ENCODE peak calls at places on chromosomes 4 and X, in four cellular contexts. N is mammary epithelial cell, H is neural progenitor cell, F is fibroblast of lung. U is an unnamed sample.

GRCh38 chrX:9310596-9310995 is 154.3 kb upstream of the TBL1X start:
- DNase-seq in F (no peak), H (no peak), N (no peak), U (peak; percentile 48)

GRCh38 chr4:151830168-151830567 is 69.4 kb upstream of the GATB start:
- DNase-seq in F (no peak), H (no peak), N (no peak), U (no peak)

GRCh38 chrX:20454117-20454516 is 187.4 kb upstream of the RPS6KA3 start:
- DNase-seq in F (no peak), H (no peak), N (no peak), U (peak; percentile 24)

GRCh38 chr4:85398276-85398675 is 76.7 kb upstream of the ARHGAP24 start:
- DNase-seq in H (no peak), N (no peak), F (peak; percentile 2), U (peak; percentile 55)

GRCh38 chr4:186762361-186762760 is 38.7 kb upstream of the FAT1 start:
- DNase-seq in F (no peak), N (no peak), H (no peak), U (no peak)

GRCh38 chr4:604131-604530 is 21.2 kb upstream of the PDE6B start:
- DNase-seq in H (no peak), N (no peak), F (no peak), U (no peak)

GRCh38 chrX:129845616-129846190 is 2.0 kb upstream of the ZDHHC9 start:
- DNase-seq in F (no peak), N (peak; percentile 3), H (no peak), U (no peak)

GRCh38 chr4:183986645-183987528 is 81.8 kb downstream of the STOX2 start:
- DNase-seq in F (no peak), N (no peak), H (no peak), U (no peak)

GRCh38 chr4:105895324-105895608 is at the start of gene NPNT:
- DNase-seq in N (no peak), H (peak; percentile 64), F (no peak), U (no peak)

GRCh38 chr4:155578726-155579385 is 87.8 kb upstream of the GUCY1A1 start:
- DNase-seq in H (no peak), F (no peak), N (no peak), U (peak; percentile 55)

GRCh38 chr4:113435893-113436292 is 325.6 kb downstream of the CAMK2D start:
- DNase-seq in F (peak; percentile 83), N (peak; percentile 96), H (no peak), U (peak; percentile 92)

GRCh38 chr4:18394656-18395055 is 373.1 kb upstream of the LCORL start:
- DNase-seq in N (no peak), F (no peak), H (no peak), U (no peak)

GRCh38 chr4:187480146-187481145 is 515.1 kb upstream of the ZFP42 start:
- DNase-seq in H (no peak), F (peak; percentile 44), N (peak; percentile 16), U (peak; percentile 29)

GRCh38 chrX:24619647-24620046 is 27.5 kb downstream of the PCYT1B start:
- DNase-seq in F (peak; percentile 62), H (no peak), N (peak; percentile 54), U (peak; percentile 52)

DNA sequence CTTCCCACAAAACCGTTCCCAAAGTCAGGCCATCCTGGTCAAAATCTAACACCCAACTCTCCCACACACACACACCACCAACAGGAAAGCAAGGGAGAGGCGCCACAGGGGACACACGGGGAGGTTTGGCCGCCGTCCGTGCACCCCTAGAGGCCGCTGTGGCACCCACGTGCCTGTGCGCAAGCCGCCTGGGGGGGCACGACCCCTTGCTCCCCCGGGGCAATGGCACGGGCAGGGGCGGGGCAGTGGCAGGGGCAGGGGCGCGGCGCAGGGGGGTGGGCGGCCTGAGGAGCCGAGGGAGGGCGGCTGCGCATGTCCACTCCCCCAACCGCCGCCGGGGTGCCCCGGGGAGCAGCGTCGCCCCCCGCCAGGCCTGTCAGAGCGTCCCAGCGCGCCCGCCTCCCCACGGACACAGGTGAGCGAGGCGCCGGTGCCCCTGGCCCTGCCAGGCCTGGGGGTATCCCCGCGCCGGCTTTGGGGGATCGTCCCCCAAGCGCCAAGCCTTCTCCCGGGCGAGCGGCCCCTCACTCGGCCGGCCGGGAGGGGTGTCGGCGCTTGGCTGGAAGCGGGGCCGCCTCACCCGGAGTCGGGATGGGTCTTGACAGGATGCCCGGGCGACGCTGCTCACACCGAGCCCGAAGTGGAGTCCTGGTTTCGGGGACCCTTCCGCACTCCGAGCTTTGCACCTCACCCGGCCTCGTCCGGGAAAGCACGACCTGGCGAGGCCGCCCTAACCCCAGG is at the start of gene ERAS:
- DNase-seq in N (no peak), F (no peak), H (no peak), U (no peak)
- TF ChIP-seq EZH2 in N (no peak), F (no peak), H (no peak), U (no peak)

GRCh38 chr4:180156684-180157083 is 2086.5 kb upstream of the TENM3 start:
- DNase-seq in H (no peak), F (no peak), N (no peak), U (no peak)

GRCh38 chr4:180152831-180153230 is 2090.4 kb upstream of the TENM3 start:
- DNase-seq in F (no peak), N (no peak), H (no peak), U (no peak)

GRCh38 chr4:180148737-180149136 is 2094.5 kb upstream of the TENM3 start:
- DNase-seq in N (no peak), F (peak; percentile 61), H (no peak), U (no peak)

GRCh38 chr4:180153587-180153986 is 2089.6 kb upstream of the TENM3 start:
- DNase-seq in N (no peak), F (peak; percentile 46), H (no peak), U (no peak)

GRCh38 chr4:180150818-180151217 is 2092.4 kb upstream of the TENM3 start:
- DNase-seq in F (peak; percentile 36), N (no peak), H (no peak), U (no peak)
- TF ChIP-seq CTCF in F (no peak), N (peak; percentile 53), H (peak; percentile 62), U (peak; percentile 49)

DNA sequence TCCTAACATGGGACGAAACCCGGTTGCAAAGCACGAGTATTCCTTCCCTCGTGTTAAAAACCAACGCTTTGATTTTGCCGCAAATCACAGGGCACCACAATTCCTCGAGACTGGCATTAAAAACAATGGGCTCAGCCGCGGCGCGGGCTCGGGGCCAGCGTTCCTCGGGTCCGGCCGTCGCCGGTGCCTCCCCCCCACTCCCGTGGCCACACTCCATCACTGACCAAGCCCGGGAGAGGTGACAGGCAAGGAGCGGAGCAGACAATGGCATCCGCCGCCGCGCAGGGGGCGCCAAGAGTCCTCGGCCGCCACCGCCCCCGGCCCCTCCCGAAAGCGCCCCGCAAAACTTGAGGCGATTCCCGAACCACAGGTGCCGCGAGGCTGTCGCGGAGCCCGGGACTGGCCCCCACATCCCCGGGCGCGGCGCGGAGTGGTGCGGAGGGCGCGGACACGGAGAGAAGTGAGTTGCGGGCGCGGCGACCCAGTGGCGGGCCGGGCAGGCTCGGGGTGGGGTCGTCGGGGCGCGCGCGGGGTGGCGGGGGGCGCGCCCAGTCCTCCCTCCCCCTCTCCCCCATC is 445 bp downstream of the AP1S2 start:
- DNase-seq in F (peak; percentile 2), H (peak; percentile 93), N (peak; percentile 24), U (no peak)
- H3K4me1 ChIP-seq in F (no peaks in the 10 kb centered on the region), H (peaks cover 40% of the 10 kb centered on the region), N (peaks cover 15% of the 10 kb centered on the region), U (peaks cover 5% of the 10 kb centered on the region)

DNA sequence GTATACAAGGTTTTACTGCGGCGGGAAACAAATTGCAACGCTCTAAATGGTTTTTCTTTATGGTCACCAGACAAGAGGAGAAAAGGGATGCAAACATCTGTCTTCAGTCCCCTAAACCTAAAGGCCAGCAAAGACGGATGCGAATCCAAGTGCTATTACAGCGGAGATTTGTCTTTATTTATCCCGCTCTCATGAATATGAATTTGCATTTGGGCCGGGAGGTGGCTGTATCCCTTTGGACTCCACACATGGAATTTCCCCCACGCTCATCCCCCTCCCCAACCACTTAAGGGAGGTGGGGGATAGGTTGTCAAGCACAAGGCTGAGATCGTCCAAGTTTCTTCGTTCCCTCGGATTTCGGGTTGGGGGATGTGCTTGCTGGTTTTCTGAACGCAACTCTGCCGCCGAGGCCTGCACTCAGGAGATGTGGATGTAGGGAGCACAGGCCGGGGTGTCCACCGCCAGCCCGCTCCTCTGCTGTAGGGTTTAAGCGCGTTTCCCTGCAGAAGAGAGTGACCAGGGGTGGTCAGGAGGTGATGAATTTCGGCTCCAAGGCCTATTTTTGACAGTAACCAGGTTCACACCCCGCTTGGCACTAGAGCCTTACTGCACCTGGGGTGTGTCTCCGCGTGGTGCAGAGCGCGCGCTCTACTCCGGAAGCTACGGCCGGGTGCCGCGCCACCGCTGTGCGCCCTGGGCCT is 2.2 kb upstream of the PHOX2B start:
- DNase-seq in H (peak; percentile 58), N (no peak), F (no peak), U (no peak)
- TF ChIP-seq EZH2 in H (peak; percentile 77), N (peak; percentile 68), F (peak; percentile 61), U (peak; percentile 17)

DNA sequence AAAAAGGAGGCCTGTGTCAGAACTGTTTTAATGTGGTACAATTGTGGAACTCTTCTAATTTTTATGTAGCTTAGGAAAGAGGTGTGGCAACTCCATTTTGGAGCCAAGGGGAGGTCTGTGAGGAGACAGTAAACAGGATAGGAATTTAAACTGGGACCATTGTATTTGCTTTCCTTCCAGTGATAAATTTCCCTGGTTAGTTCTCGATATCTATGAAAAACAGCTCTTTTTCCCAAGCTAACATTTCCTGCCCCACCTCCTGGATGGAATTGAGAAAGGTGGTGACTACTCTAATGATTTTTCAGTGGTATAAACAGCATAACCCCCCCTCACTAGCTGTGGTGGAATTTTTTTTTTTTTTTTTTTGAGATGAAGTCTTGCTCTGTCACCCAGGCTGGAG is 5.9 kb downstream of the OTC start:
- DNase-seq in N (no peak), F (no peak), H (no peak), U (no peak)
- TF ChIP-seq CTCF in N (no peak), F (no peak), H (no peak), U (no peak)

GRCh38 chrX:154720067-154720466 is 30.8 kb downstream of the GAB3 start:
- DNase-seq in N (no peak), H (no peak), F (no peak), U (no peak)

GRCh38 chrX:154718607-154719006 is 32.3 kb downstream of the GAB3 start:
- DNase-seq in F (no peak), H (no peak), N (no peak), U (no peak)

GRCh38 chrX:154717824-154718223 is 33.1 kb downstream of the GAB3 start:
- DNase-seq in F (peak; percentile 74), N (no peak), H (no peak), U (peak; percentile 78)

GRCh38 chrX:154721155-154721554 is 29.7 kb downstream of the GAB3 start:
- DNase-seq in H (no peak), N (no peak), F (no peak), U (no peak)

GRCh38 chrX:154719132-154719675 is 31.7 kb downstream of the GAB3 start:
- DNase-seq in H (no peak), N (no peak), F (peak; percentile 72), U (peak; percentile 81)
- H3K4me1 ChIP-seq in H (no peaks in the 10 kb centered on the region), N (no peaks in the 10 kb centered on the region), F (no peaks in the 10 kb centered on the region), U (peaks cover 19% of the 10 kb centered on the region)